ENCODE peak calls at places on chromosomes 4 and X, in four cellular contexts. X is stimulated activated CD4-positive, alpha-beta T cell treated with anti-CD3 and anti-CD28 coated beads, Interleukin-12 subunit alpha, Interleukin-12 subunit beta, amount 100 ng/mL, for 4 hours; B is NCI-H2029; Y is stimulated activated naive CD8-positive, alpha-beta T cell treated with anti-CD3 and anti-CD28 coated beads, Interleukin-15, Interleukin-2, amounts not matched to agents 100 U/mL and 50 U/mL, for 24 hours. Z is an unnamed sample.

GRCh38 chr4:40223343-40223742 is 26.5 kb downstream of the RHOH start:
- DNase-seq in X (no peak), Y (peak; percentile 2), B (no peak), Z (peak; percentile 18)

GRCh38 chr4:182929296-182929695 is 12.1 kb upstream of the DCTD start:
- DNase-seq in B (no peak), X (no peak), Y (no peak), Z (no peak)

GRCh38 chr4:51840791-51841190 is 2.2 kb upstream of the DCUN1D4 start:
- DNase-seq in Y (no peak), X (no peak), B (no peak), Z (no peak)

GRCh38 chr4:22485751-22486150 is 30.1 kb downstream of the ADGRA3 start:
- DNase-seq in Y (no peak), B (no peak), X (no peak), Z (no peak)

GRCh38 chrX:106946449-106946848 is 26.2 kb downstream of the CLDN2 start:
- DNase-seq in B (no peak), Y (no peak), X (no peak), Z (no peak)

GRCh38 chrX:10518073-10518472 is 102.3 kb downstream of the MID1 start:
- DNase-seq in X (no peak), B (no peak), Y (no peak), Z (no peak)

GRCh38 chrX:16930392-16930791 is 16.1 kb upstream of the REPS2 start:
- DNase-seq in X (no peak), Y (no peak), B (no peak), Z (no peak)

GRCh38 chr4:162475221-162475620 is 311.4 kb upstream of the FSTL5 start:
- DNase-seq in Y (no peak), B (no peak), X (no peak), Z (no peak)

GRCh38 chrX:48983081-48983480 is 11.4 kb upstream of the KCND1 start:
- DNase-seq in X (no peak), B (no peak), Y (no peak), Z (no peak)

GRCh38 chr4:186560647-186561046 is 5.3 kb upstream of the MTNR1A start:
- DNase-seq in X (no peak), Y (no peak), B (no peak), Z (no peak)

GRCh38 chr4:121096174-121096573 is 23.8 kb upstream of the NDNF start:
- DNase-seq in B (no peak), X (no peak), Y (no peak), Z (no peak)

GRCh38 chr4:55386073-55386472 is 9.7 kb upstream of the TMEM165 start:
- DNase-seq in B (no peak), Y (no peak), X (no peak), Z (peak; percentile 26)

GRCh38 chr4:79723507-79723906 is 315.5 kb upstream of the GK2 start:
- DNase-seq in X (no peak), Y (no peak), B (no peak), Z (no peak)

GRCh38 chr4:82988323-82988832 is 22.2 kb downstream of the LIN54 start:
- DNase-seq in Y (no peak), B (no peak), X (no peak), Z (no peak)

GRCh38 chr4:55347610-55348228 is 1.7 kb downstream of the SRD5A3 start:
- DNase-seq in X (no peak), Y (no peak), B (no peak), Z (no peak)

GRCh38 chr4:108270466-108271450 is 102.0 kb upstream of the LEF1 start:
- DNase-seq in Y (no peak), X (no peak), B (no peak), Z (peak; percentile 22)

GRCh38 chr4:110550260-110550659 is 72.6 kb downstream of the PITX2 start:
- DNase-seq in B (no peak), X (no peak), Y (no peak), Z (no peak)

GRCh38 chrX:111270339-111270738 is at the start of gene CAPN6:
- DNase-seq in B (no peak), Y (no peak), X (no peak), Z (no peak)

GRCh38 chr4:133151301-133151680 is 2.2 kb downstream of the PCDH10 start:
- DNase-seq in Y (peak; percentile 5), X (no peak), B (no peak), Z (no peak)

GRCh38 chr4:145347684-145348083 is 134.0 kb upstream of the SMAD1 start:
- DNase-seq in B (no peak), X (no peak), Y (no peak), Z (no peak)

GRCh38 chrX:23334871-23335599 is 386 bp downstream of the PTCHD1 start:
- DNase-seq in B (no peak), Y (peak; percentile 2), X (no peak), Z (no peak)

GRCh38 chr4:1243451-1244080 is 5.4 kb downstream of the CTBP1 start:
- DNase-seq in X (no peak), Y (no peak), B (no peak), Z (no peak)

Z was measured in activated CD8-positive, alpha-beta T cell treated with anti-CD3 and anti-CD28 coated beads, Interleukin-2, amount 10 ng/mL, durations not matched to agents 7 days and 5 days.